ENCODE peak calls at places on chromosomes 2 and 18, in six cellular contexts. One of them, this sample, is unnamed.

GRCh38 chr2:189253841-189254240 is 74.3 kb upstream of the COL5A2 start:
- DNase-seq in SK-N-SH: no peak
- DNase-seq in K562: no peak
- DNase-seq in GM12878: no peak
- DNase-seq in H1: no peak
- DNase-seq in HepG2: no peak
- DNase-seq in this sample: no peak

GRCh38 chr2:5528741-5529140 is 163.4 kb upstream of the SOX11 start:
- DNase-seq in SK-N-SH: no peak
- DNase-seq in K562: no peak
- DNase-seq in GM12878: no peak
- DNase-seq in H1: no peak
- DNase-seq in HepG2: no peak
- DNase-seq in this sample: no peak

GRCh38 chr2:111642576-111643327 is 241.2 kb downstream of the ANAPC1 start:
- DNase-seq in SK-N-SH: no peak
- DNase-seq in K562: peak; percentile 61
- DNase-seq in GM12878: no peak
- DNase-seq in H1: no peak
- DNase-seq in HepG2: no peak
- DNase-seq in this sample: peak; percentile 80

GRCh38 chr2:179344280-179344961 is 79.8 kb upstream of the SESTD1 start:
- DNase-seq in SK-N-SH: no peak
- DNase-seq in K562: no peak
- DNase-seq in GM12878: no peak
- DNase-seq in H1: no peak
- DNase-seq in HepG2: peak; percentile 87
- DNase-seq in this sample: no peak

GRCh38 chr18:79421275-79421857 is 25.6 kb downstream of the NFATC1 start:
- DNase-seq in SK-N-SH: no peak
- DNase-seq in K562: no peak
- DNase-seq in GM12878: no peak
- DNase-seq in H1: no peak
- DNase-seq in HepG2: no peak
- DNase-seq in this sample: no peak

GRCh38 chr2:233122541-233122940 is 62.4 kb downstream of the INPP5D start:
- DNase-seq in SK-N-SH: no peak
- DNase-seq in K562: no peak
- DNase-seq in GM12878: no peak
- DNase-seq in H1: no peak
- DNase-seq in HepG2: no peak
- DNase-seq in this sample: no peak

GRCh38 chr2:215397632-215398341 is 38.1 kb downstream of the FN1 start:
- DNase-seq in SK-N-SH: no peak
- DNase-seq in K562: no peak
- DNase-seq in GM12878: no peak
- DNase-seq in H1: no peak
- DNase-seq in HepG2: peak; percentile 57
- DNase-seq in this sample: no peak

GRCh38 chr2:186345745-186346144 is 140.3 kb upstream of the ZC3H15 start:
- DNase-seq in SK-N-SH: no peak
- DNase-seq in K562: no peak
- DNase-seq in GM12878: no peak
- DNase-seq in H1: no peak
- DNase-seq in HepG2: no peak
- DNase-seq in this sample: no peak

GRCh38 chr2:241499146-241499965 is 9.0 kb downstream of the STK25 start:
- DNase-seq in SK-N-SH: no peak
- DNase-seq in K562: no peak
- DNase-seq in GM12878: no peak
- DNase-seq in H1: no peak
- DNase-seq in HepG2: no peak
- DNase-seq in this sample: no peak

GRCh38 chr2:200172944-200173481 is 133.5 kb upstream of the SPATS2L start:
- DNase-seq in SK-N-SH: no peak
- DNase-seq in K562: no peak
- DNase-seq in GM12878: no peak
- DNase-seq in H1: no peak
- DNase-seq in HepG2: no peak
- DNase-seq in this sample: no peak

GRCh38 chr18:6401687-6402086 is 13.0 kb downstream of the L3MBTL4 start:
- DNase-seq in SK-N-SH: no peak
- DNase-seq in K562: no peak
- DNase-seq in GM12878: no peak
- DNase-seq in H1: peak; percentile 60
- DNase-seq in HepG2: no peak
- DNase-seq in this sample: no peak

GRCh38 chr18:32135595-32135994 is 43.9 kb downstream of the RNF138 start:
- DNase-seq in SK-N-SH: no peak
- DNase-seq in K562: no peak
- DNase-seq in GM12878: no peak
- DNase-seq in H1: no peak
- DNase-seq in HepG2: no peak
- DNase-seq in this sample: no peak

GRCh38 chr18:32139835-32140283 is 48.2 kb downstream of the RNF138 start:
- DNase-seq in SK-N-SH: no peak
- DNase-seq in K562: no peak
- DNase-seq in GM12878: no peak
- DNase-seq in H1: no peak
- DNase-seq in HepG2: no peak
- DNase-seq in this sample: no peak

DNA sequence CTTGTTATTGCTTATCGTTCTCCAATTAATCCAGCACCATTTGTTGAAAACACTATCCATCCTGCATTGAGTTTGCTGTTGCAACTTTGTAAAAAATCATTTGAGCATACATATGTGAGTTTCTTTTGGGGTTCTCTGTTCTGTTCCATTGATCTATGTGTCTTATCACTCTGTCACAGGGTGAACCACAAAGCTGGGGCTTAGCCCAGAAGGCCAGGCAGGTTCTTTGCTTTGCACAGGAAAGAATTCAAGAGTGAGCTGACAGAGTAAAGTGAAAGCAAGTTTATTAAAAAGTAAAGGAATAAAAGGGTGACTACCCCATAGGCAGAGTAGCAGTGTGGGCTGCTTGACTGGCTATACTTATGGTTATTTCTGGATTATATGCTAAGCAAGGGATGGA is 46.7 kb downstream of the RNF138 start:
- DNase-seq in SK-N-SH: no peak
- DNase-seq in K562: peak; percentile 41
- DNase-seq in GM12878: no peak
- DNase-seq in H1: no peak
- DNase-seq in HepG2: no peak
- DNase-seq in this sample: no peak
- H3K4me3 ChIP-seq in SK-N-SH: no peak overlapping the region
- H3K4me3 ChIP-seq in K562: no peak overlapping the region
- H3K4me3 ChIP-seq in GM12878: no peak overlapping the region
- H3K4me3 ChIP-seq in H1: no peak overlapping the region
- H3K4me3 ChIP-seq in HepG2: no peak overlapping the region
- H3K4me3 ChIP-seq in this sample: no peak overlapping the region

GRCh38 chr2:20580690-20581437 is 70.0 kb downstream of the HS1BP3 start:
- DNase-seq in SK-N-SH: no peak
- DNase-seq in K562: no peak
- DNase-seq in GM12878: no peak
- DNase-seq in H1: no peak
- DNase-seq in HepG2: peak; percentile 95
- DNase-seq in this sample: no peak
- TF ChIP-seq GABPA in SK-N-SH: no peak
- TF ChIP-seq GABPA in K562: no peak
- TF ChIP-seq GABPA in GM12878: no peak
- TF ChIP-seq GABPA in H1: no peak
- TF ChIP-seq GABPA in HepG2: no peak
- TF ChIP-seq GABPA in this sample: no peak

GRCh38 chr2:24617431-24617830 is 126.4 kb downstream of the NCOA1 start:
- DNase-seq in SK-N-SH: peak; percentile 27
- DNase-seq in K562: no peak
- DNase-seq in GM12878: no peak
- DNase-seq in H1: no peak
- DNase-seq in HepG2: no peak
- DNase-seq in this sample: no peak

GRCh38 chr2:24616606-24617005 is 125.6 kb downstream of the NCOA1 start:
- DNase-seq in SK-N-SH: no peak
- DNase-seq in K562: no peak
- DNase-seq in GM12878: no peak
- DNase-seq in H1: no peak
- DNase-seq in HepG2: no peak
- DNase-seq in this sample: no peak

GRCh38 chr2:24613154-24613814 is 122.2 kb downstream of the NCOA1 start:
- DNase-seq in SK-N-SH: no peak
- DNase-seq in K562: peak; percentile 50
- DNase-seq in GM12878: peak; percentile 32
- DNase-seq in H1: peak; percentile 61
- DNase-seq in HepG2: peak; percentile 54
- DNase-seq in this sample: peak; percentile 48

DNA sequence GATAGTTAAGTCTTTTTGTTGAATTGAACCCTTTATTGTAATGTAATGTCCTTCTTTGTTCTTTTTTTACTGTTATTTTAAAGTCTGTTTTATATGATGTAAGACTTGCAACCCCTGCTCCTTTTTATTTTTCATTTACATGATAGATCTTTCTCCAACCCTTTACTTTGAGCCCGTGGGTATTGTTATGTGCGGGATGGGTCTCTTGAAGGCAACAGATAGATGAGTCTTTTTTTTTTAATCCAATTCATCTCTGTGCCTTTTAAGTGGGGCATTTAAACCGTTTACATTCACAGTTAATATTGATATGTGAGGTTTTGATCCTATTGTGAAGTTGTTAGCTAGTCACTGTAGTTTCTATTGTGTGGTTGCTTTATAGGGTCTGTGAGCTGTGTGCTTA is 120.6 kb downstream of the NCOA1 start:
- DNase-seq in SK-N-SH: no peak
- DNase-seq in K562: no peak
- DNase-seq in GM12878: no peak
- DNase-seq in H1: no peak
- DNase-seq in HepG2: no peak
- DNase-seq in this sample: no peak
- H3K27ac ChIP-seq in SK-N-SH: no peak overlapping the region
- H3K27ac ChIP-seq in K562: no peak overlapping the region
- H3K27ac ChIP-seq in GM12878: no peak overlapping the region
- H3K27ac ChIP-seq in H1: no peak overlapping the region
- H3K27ac ChIP-seq in HepG2: no peak overlapping the region
- H3K27ac ChIP-seq in this sample: no peak overlapping the region

DNA sequence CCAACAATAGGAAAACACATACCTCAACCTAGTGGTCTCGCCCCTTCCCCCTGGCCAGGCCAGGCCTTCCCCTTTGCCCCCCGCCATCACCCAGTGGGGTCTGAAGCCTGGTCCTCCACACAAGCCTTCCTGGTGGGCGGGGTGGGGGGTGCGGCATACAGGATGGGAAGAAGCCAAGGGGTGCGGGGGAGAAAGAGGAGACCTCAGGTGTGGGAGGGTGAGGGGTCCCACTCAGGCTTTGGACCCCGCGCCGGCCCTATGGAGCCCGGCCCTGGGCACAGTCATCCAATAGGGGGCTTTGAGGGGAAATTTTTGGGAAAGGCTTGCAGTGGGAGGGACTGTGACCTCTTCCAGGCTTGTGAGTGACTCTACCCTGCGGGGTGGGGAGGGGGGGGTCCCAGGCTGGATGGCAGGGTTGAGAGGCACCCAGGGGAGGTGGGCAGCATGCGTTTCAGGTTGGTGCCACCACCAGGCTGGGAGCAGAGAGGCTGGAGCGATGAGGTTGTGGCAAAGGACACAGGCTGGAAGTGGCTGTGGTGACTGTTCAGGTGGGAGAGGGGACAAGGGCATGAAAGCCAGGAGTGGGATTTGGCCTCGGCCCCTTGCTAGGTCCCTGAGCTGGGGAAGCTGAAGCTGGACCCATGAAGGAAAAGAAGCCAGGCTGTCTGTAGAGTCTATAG is 1.3 kb downstream of the SLC66A3 start:
- DNase-seq in SK-N-SH: no peak
- DNase-seq in K562: no peak
- DNase-seq in GM12878: no peak
- DNase-seq in H1: no peak
- DNase-seq in HepG2: no peak
- DNase-seq in this sample: no peak
- H3K4me3 ChIP-seq in SK-N-SH: peak overlapping the region; percentile 70
- H3K4me3 ChIP-seq in K562: no peak overlapping the region
- H3K4me3 ChIP-seq in GM12878: no peak overlapping the region
- H3K4me3 ChIP-seq in H1: no peak overlapping the region
- H3K4me3 ChIP-seq in HepG2: no peak overlapping the region
- H3K4me3 ChIP-seq in this sample: no peak overlapping the region

GRCh38 chr18:59502899-59503245 is 143.8 kb upstream of the LMAN1 start:
- DNase-seq in SK-N-SH: peak; percentile 63
- DNase-seq in K562: no peak
- DNase-seq in GM12878: no peak
- DNase-seq in H1: no peak
- DNase-seq in HepG2: no peak
- DNase-seq in this sample: no peak

GRCh38 chr18:59500765-59501164 is 141.7 kb upstream of the LMAN1 start:
- DNase-seq in SK-N-SH: no peak
- DNase-seq in K562: no peak
- DNase-seq in GM12878: no peak
- DNase-seq in H1: no peak
- DNase-seq in HepG2: no peak
- DNase-seq in this sample: no peak

GRCh38 chr18:59502222-59502898 is 143.3 kb upstream of the LMAN1 start:
- DNase-seq in SK-N-SH: no peak
- DNase-seq in K562: no peak
- DNase-seq in GM12878: no peak
- DNase-seq in H1: no peak
- DNase-seq in HepG2: no peak
- DNase-seq in this sample: no peak

GRCh38 chr18:59498687-59499086 is 139.6 kb upstream of the LMAN1 start:
- DNase-seq in SK-N-SH: no peak
- DNase-seq in K562: no peak
- DNase-seq in GM12878: no peak
- DNase-seq in H1: no peak
- DNase-seq in HepG2: no peak
- DNase-seq in this sample: no peak

DNA sequence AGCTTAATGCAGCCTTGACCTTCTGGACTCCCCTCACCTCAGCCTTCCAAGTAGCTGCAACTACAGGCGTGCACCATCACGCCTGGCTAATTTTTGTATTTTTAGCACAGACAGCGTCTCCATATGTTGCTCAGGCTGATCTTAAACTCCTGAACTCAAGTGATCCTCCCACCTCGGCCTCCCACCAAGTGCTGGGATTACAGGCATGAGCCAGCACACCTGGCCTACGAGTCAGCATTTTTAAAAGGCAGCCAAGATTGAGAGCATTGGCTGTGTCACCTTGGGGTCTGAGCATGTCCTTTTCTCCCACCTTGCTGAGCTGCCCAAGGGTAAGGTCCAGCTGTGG is 142.8 kb upstream of the LMAN1 start:
- DNase-seq in SK-N-SH: no peak
- DNase-seq in K562: no peak
- DNase-seq in GM12878: no peak
- DNase-seq in H1: no peak
- DNase-seq in HepG2: no peak
- DNase-seq in this sample: no peak
- TF ChIP-seq GABPA in SK-N-SH: no peak
- TF ChIP-seq GABPA in K562: no peak
- TF ChIP-seq GABPA in GM12878: no peak
- TF ChIP-seq GABPA in H1: no peak
- TF ChIP-seq GABPA in HepG2: no peak
- TF ChIP-seq GABPA in this sample: no peak

GRCh38 chr2:236775521-236775920 is 205.9 kb downstream of the ACKR3 start:
- DNase-seq in SK-N-SH: no peak
- DNase-seq in K562: no peak
- DNase-seq in GM12878: no peak
- DNase-seq in H1: no peak
- DNase-seq in HepG2: no peak
- DNase-seq in this sample: no peak
- H3K27ac ChIP-seq in SK-N-SH: no peak overlapping the region
- H3K27ac ChIP-seq in K562: no peak overlapping the region
- H3K27ac ChIP-seq in GM12878: no peak overlapping the region
- H3K27ac ChIP-seq in H1: no peak overlapping the region
- H3K27ac ChIP-seq in HepG2: no peak overlapping the region
- H3K27ac ChIP-seq in this sample: no peak overlapping the region

GRCh38 chr18:63180971-63181376 is 138.6 kb downstream of the BCL2 start:
- DNase-seq in SK-N-SH: no peak
- DNase-seq in K562: no peak
- DNase-seq in GM12878: peak; percentile 94
- DNase-seq in H1: no peak
- DNase-seq in HepG2: no peak
- DNase-seq in this sample: no peak
- H3K4me3 ChIP-seq in SK-N-SH: no peak overlapping the region
- H3K4me3 ChIP-seq in K562: no peak overlapping the region
- H3K4me3 ChIP-seq in GM12878: peak overlapping the region; percentile 29
- H3K4me3 ChIP-seq in H1: no peak overlapping the region
- H3K4me3 ChIP-seq in HepG2: no peak overlapping the region
- H3K4me3 ChIP-seq in this sample: no peak overlapping the region

This sample was measured in HL-60.